ENCODE peak calls at places on chromosome 22, in seven cellular contexts. N is heart left ventricle; G is hypothalamus; K is NCI-H748 treated with DMSO at 0.1 percent for 48 hours; Y is NCI-H82; V is H54; U is activated T-helper 1 cell treated with anti-CD3 and anti-CD28 coated beads, Interleukin-12 subunit alpha, Interleukin-12 subunit beta, Interleukin-2, Interleukin-4 antibody, amounts not matched to agents 30 ng/mL and 10 ng/mL and 1 ng/mL, durations not matched to agents 14 hours and 24 hours and 36 hours. Z is an unnamed sample.

GRCh38 chr22:43060213-43060612 is 29.0 kb downstream of the TTLL1 start:
- DNase-seq in N (no peak), G (peak; percentile 21), K (no peak), Y (peak; percentile 69), V (peak; percentile 36), U (peak; percentile 14), Z (no peak)

GRCh38 chr22:46070215-46070721 is 80.1 kb upstream of the PPARA start:
- DNase-seq in N (peak; percentile 68), G (no peak), K (peak; percentile 42), Y (no peak), V (no peak), U (peak; percentile 22), Z (no peak)

GRCh38 chr22:22342697-22343602 is 98.4 kb downstream of the VPREB1 start:
- DNase-seq in N (no peak), G (peak; percentile 32), K (peak; percentile 0), Y (peak; percentile 77), V (peak; percentile 34), U (peak; percentile 41), Z (peak; percentile 63)

GRCh38 chr22:50199251-50199721 is 1.5 kb upstream of the SELENOO start:
- DNase-seq in N (no peak), G (no peak), K (no peak), Y (no peak), V (no peak), U (no peak), Z (no peak)

GRCh38 chr22:48943567-48944432 is 883.9 kb downstream of the BRD1 start:
- DNase-seq in N (no peak), G (peak; percentile 59), K (no peak), Y (peak; percentile 21), V (no peak), U (no peak), Z (no peak)

GRCh38 chr22:36277482-36278291 is 24.8 kb downstream of the APOL1 start:
- DNase-seq in N (no peak), G (peak; percentile 55), K (peak; percentile 14), Y (peak; percentile 49), V (no peak), U (peak; percentile 47), Z (no peak)

GRCh38 chr22:30902496-30903357 is 65.8 kb downstream of the MORC2 start:
- DNase-seq in N (no peak), G (no peak), K (no peak), Y (no peak), V (no peak), U (no peak), Z (no peak)

GRCh38 chr22:39983346-39983745 is 11.4 kb upstream of the FAM83F start:
- DNase-seq in N (no peak), G (no peak), K (no peak), Y (no peak), V (no peak), U (no peak), Z (no peak)

GRCh38 chr22:30861131-30861530 is 107.4 kb downstream of the MORC2 start:
- DNase-seq in N (no peak), G (no peak), K (no peak), Y (no peak), V (no peak), U (no peak), Z (no peak)

GRCh38 chr22:22853713-22854112 is 33.9 kb upstream of the IGLL5 start:
- DNase-seq in N (no peak), G (no peak), K (no peak), Y (no peak), V (no peak), U (no peak), Z (no peak)

Z was measured in NCI-H526 treated with DMSO at 0.1 percent for 48 hours.